ENCODE peak calls at places on chromosome 12, in ten cellular contexts. Y is activated T-cell treated with anti-CD3 and anti-CD28 coated beads, Interleukin-2, amount 50 U/mL, for 4 hours; U is EL; H is neural progenitor cell; L is ACHN; T is M059J; X is HEK293T; M is SK-N-DZ; N is T-helper 9 cell; Z is iris pigment epithelial cell. S is an unnamed sample.

GRCh38 chr12:13980548-13981295 is 680 bp downstream of the GRIN2B start:
- DNase-seq in Y (no peak), U (no peak), H (peak), L (peak), T (no peak), X (peak), M (no peak), N (no peak), Z (no peak), S (no peak)

GRCh38 chr12:51521554-51522276 is 69.3 kb upstream of the SCN8A start:
- DNase-seq in Y (no peak), U (no peak), H (no peak), L (no peak), T (no peak), X (no peak), M (no peak), N (no peak), Z (peak), S (peak)

GRCh38 chr12:16272222-16272621 is 5.3 kb downstream of the SLC15A5 start:
- DNase-seq in Y (no peak), U (no peak), H (no peak), L (no peak), T (no peak), X (no peak), M (no peak), N (no peak), Z (no peak), S (no peak)

GRCh38 chr12:1496162-1496925 is 98.0 kb downstream of the FBXL14 start:
- DNase-seq in Y (no peak), U (peak), H (no peak), L (no peak), T (peak), X (no peak), M (no peak), N (no peak), Z (peak), S (peak)

GRCh38 chr12:131847456-131847855 is 19.3 kb downstream of the MMP17 start:
- DNase-seq in Y (no peak), U (no peak), H (no peak), L (no peak), T (no peak), X (no peak), M (no peak), N (no peak), Z (no peak), S (no peak)

GRCh38 chr12:97375310-97375709 is 87.3 kb upstream of the RMST start:
- DNase-seq in Y (no peak), U (no peak), H (no peak), L (no peak), T (no peak), X (no peak), M (no peak), N (no peak), Z (no peak), S (no peak)

GRCh38 chr12:131147293-131147692 is 193.6 kb downstream of the ADGRD1 start:
- DNase-seq in Y (no peak), U (no peak), H (no peak), L (no peak), T (no peak), X (no peak), M (no peak), N (no peak), Z (no peak), S (no peak)

GRCh38 chr12:12985817-12986408 is 14.2 kb downstream of the HEBP1 start:
- DNase-seq in Y (no peak), U (peak), H (peak), L (peak), T (peak), X (peak), M (no peak), N (no peak), Z (peak), S (peak)

GRCh38 chr12:116009805-116010204 is 267.7 kb downstream of the MED13L start:
- DNase-seq in Y (no peak), U (no peak), H (peak), L (peak), T (no peak), X (peak), M (no peak), N (no peak), Z (no peak), S (no peak)

GRCh38 chr12:56720696-56721615 is 4.1 kb downstream of the NACA start:
- DNase-seq in Y (no peak), U (no peak), H (no peak), L (no peak), T (no peak), X (no peak), M (no peak), N (no peak), Z (no peak), S (no peak)

GRCh38 chr12:91804533-91804932 is 341.1 kb downstream of the BTG1 start:
- DNase-seq in Y (no peak), U (peak), H (no peak), L (no peak), T (peak), X (no peak), M (no peak), N (no peak), Z (peak), S (peak)

S was measured in fibroblast of lung.